ENCODE peak calls at places on chromosome 7, in six cellular contexts. I is IMR-90, U is tibial artery, C is neuronal stem cell, T is HCT116, J is A549. H is an unnamed sample.
A peak's percentile ranks its signal among the peaks of the same experiment; 100 is the strongest.

GRCh38 chr7:142753366-142753765 is 4.1 kb downstream of the PRSS1 start:
- DNase-seq in I (no peak), U (no peak), C (no peak), T (no peak), J (no peak), H (no peak)

GRCh38 chr7:44081266-44081748 is 1.0 kb downstream of the POLM start:
- DNase-seq in I (no peak), U (no peak), C (no peak), T (no peak), J (no peak), H (peak; percentile 17)

GRCh38 chr7:101378808-101379207 is 16.1 kb downstream of the COL26A1 start:
- DNase-seq in I (no peak), U (no peak), C (peak; percentile 50), T (no peak), J (no peak), H (no peak)

GRCh38 chr7:33591481-33591880 is 313.9 kb upstream of the BMPER start:
- DNase-seq in I (peak; percentile 25), U (no peak), C (no peak), T (no peak), J (no peak), H (no peak)

GRCh38 chr7:14197280-14197679 is 207.8 kb upstream of the ETV1 start:
- DNase-seq in I (no peak), U (no peak), C (no peak), T (no peak), J (no peak), H (no peak)

GRCh38 chr7:96418600-96418999 is 96.7 kb upstream of the SLC25A13 start:
- DNase-seq in I (no peak), U (no peak), C (no peak), T (no peak), J (no peak), H (no peak)

GRCh38 chr7:116138202-116138801 is 72.0 kb upstream of the TES start:
- DNase-seq in I (peak; percentile 83), U (no peak), C (peak; percentile 48), T (peak; percentile 48), J (peak; percentile 72), H (no peak)

GRCh38 chr7:134599371-134599770 is 47.3 kb upstream of the BPGM start:
- DNase-seq in I (no peak), U (no peak), C (no peak), T (no peak), J (no peak), H (no peak)

GRCh38 chr7:157613575-157614322 is 276.9 kb downstream of the DNAJB6 start:
- DNase-seq in I (no peak), U (peak; percentile 13), C (no peak), T (no peak), J (no peak), H (no peak)

GRCh38 chr7:151607464-151607867 is 87.8 kb upstream of the RHEB start:
- DNase-seq in I (peak; percentile 51), U (no peak), C (no peak), T (peak; percentile 37), J (no peak), H (no peak)

GRCh38 chr7:41058986-41059741 is 643.7 kb downstream of the INHBA start:
- DNase-seq in I (peak; percentile 51), U (no peak), C (no peak), T (no peak), J (no peak), H (no peak)

GRCh38 chr7:43850348-43851116 is 18.8 kb downstream of the MRPS24 start:
- DNase-seq in I (no peak), U (no peak), C (no peak), T (no peak), J (no peak), H (no peak)

GRCh38 chr7:46157414-46157813 is 236.3 kb upstream of the IGFBP3 start:
- DNase-seq in I (no peak), U (no peak), C (no peak), T (no peak), J (no peak), H (no peak)

GRCh38 chr7:45180084-45180986 is 22.7 kb downstream of the RAMP3 start:
- DNase-seq in I (no peak), U (no peak), C (no peak), T (no peak), J (no peak), H (no peak)

GRCh38 chr7:50779427-50779826 is 3.3 kb downstream of the GRB10 start:
- DNase-seq in I (no peak), U (no peak), C (no peak), T (no peak), J (no peak), H (no peak)

GRCh38 chr7:118153551-118154177 is 30.3 kb upstream of the LSM8 start:
- DNase-seq in I (peak; percentile 33), U (no peak), C (peak; percentile 8), T (peak; percentile 28), J (peak; percentile 38), H (no peak)

GRCh38 chr7:80722596-80723141 is 84.2 kb downstream of the CD36 start:
- DNase-seq in I (peak; percentile 100), U (peak; percentile 83), C (no peak), T (peak; percentile 98), J (peak; percentile 98), H (peak; percentile 20)

GRCh38 chr7:93231264-93231663 is 902 bp upstream of the VPS50 start:
- DNase-seq in I (no peak), U (no peak), C (no peak), T (no peak), J (no peak), H (no peak)

GRCh38 chr7:117283779-117284178 is 39.1 kb downstream of the WNT2 start:
- DNase-seq in I (no peak), U (no peak), C (no peak), T (no peak), J (no peak), H (no peak)

GRCh38 chr7:5177060-5177459 is 13.0 kb upstream of the WIPI2 start:
- DNase-seq in I (peak; percentile 87), U (peak; percentile 62), C (no peak), T (no peak), J (peak; percentile 41), H (peak; percentile 76)

GRCh38 chr7:157457355-157458253 is 120.8 kb downstream of the DNAJB6 start:
- DNase-seq in I (no peak), U (no peak), C (peak; percentile 61), T (no peak), J (no peak), H (no peak)

GRCh38 chr7:29457565-29457971 is 106.1 kb upstream of the PRR15 start:
- DNase-seq in I (no peak), U (no peak), C (no peak), T (no peak), J (no peak), H (no peak)

GRCh38 chr7:100266576-100267354 is 40.7 kb upstream of the SPDYE3 start:
- DNase-seq in I (no peak), U (no peak), C (no peak), T (no peak), J (no peak), H (no peak)

GRCh38 chr7:74009719-74010118 is 18.3 kb upstream of the ELN start:
- DNase-seq in I (no peak), U (peak; percentile 46), C (no peak), T (no peak), J (no peak), H (no peak)

GRCh38 chr7:75038508-75038907 is 35.1 kb downstream of the RCC1L start:
- DNase-seq in I (no peak), U (no peak), C (no peak), T (no peak), J (no peak), H (no peak)

GRCh38 chr7:131124867-131125266 is 202.8 kb upstream of the MKLN1 start:
- DNase-seq in I (no peak), U (no peak), C (no peak), T (no peak), J (no peak), H (no peak)

GRCh38 chr7:121960678-121961461 is 87.9 kb downstream of the PTPRZ1 start:
- DNase-seq in I (peak; percentile 87), U (no peak), C (no peak), T (peak; percentile 57), J (peak; percentile 4), H (no peak)

GRCh38 chr7:16422100-16422430 is 727 bp upstream of the CRPPA start:
- DNase-seq in I (peak; percentile 64), U (no peak), C (no peak), T (no peak), J (no peak), H (no peak)

GRCh38 chr7:95687759-95688343 is 84.5 kb upstream of the DYNC1I1 start:
- DNase-seq in I (peak; percentile 26), U (no peak), C (peak; percentile 14), T (peak; percentile 48), J (peak; percentile 71), H (no peak)

GRCh38 chr7:135685306-135686084 is 23.2 kb downstream of the STMP1 start:
- DNase-seq in I (no peak), U (no peak), C (no peak), T (no peak), J (no peak), H (no peak)

GRCh38 chr7:156942708-156943090 is 6.8 kb upstream of the NOM1 start:
- DNase-seq in I (no peak), U (no peak), C (no peak), T (no peak), J (no peak), H (no peak)

GRCh38 chr7:31065840-31066239 is 13.7 kb downstream of the ADCYAP1R1 start:
- DNase-seq in I (no peak), U (no peak), C (no peak), T (no peak), J (no peak), H (peak; percentile 6)

GRCh38 chr7:55532150-55532917 is 40.0 kb downstream of the VOPP1 start:
- DNase-seq in I (no peak), U (no peak), C (no peak), T (no peak), J (no peak), H (no peak)
- H3K4me1 ChIP-seq in I (peaks cover 24% of the 10 kb centered on the region), U (peaks cover 45% of the 10 kb centered on the region), C (peaks cover 1% of the 10 kb centered on the region), T (peaks cover 25% of the 10 kb centered on the region), J (peaks cover 39% of the 10 kb centered on the region), H (peaks cover 59% of the 10 kb centered on the region)

DNA sequence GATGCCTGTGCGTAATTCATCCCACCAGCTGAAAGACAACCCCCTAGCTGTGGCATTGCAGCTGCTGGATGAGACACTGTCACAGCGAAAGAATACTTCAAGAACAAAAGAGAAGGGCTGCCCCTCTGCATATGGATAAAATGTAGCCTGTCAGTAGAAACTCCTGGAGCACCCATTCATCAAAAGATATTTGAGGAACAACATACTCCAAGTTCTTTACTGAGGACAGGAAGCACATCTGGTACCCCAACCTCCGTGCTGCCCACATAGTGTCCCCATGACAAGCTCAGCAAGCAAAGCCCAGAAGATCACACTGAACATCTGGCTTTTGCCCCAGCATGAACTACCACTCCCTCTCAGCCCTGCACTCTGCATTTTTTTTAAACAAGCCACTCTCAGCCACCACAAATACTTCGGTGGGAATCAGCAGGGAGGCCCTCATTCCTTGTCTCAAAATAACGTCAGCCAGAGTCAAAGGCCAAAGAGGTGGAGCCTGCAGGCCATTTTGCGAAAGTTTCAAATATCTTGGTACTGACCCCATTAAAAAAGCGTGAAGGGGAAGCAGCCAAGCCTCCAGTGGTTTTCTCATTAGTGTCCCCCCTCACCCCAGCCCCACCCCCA is 1.7 kb downstream of the CREB3L2 start:
- DNase-seq in I (peak; percentile 98), U (peak; percentile 51), C (peak; percentile 78), T (no peak), J (peak; percentile 49), H (peak; percentile 44)
- H3K4me1 ChIP-seq in I (peaks cover 8% of the 10 kb centered on the region), U (peaks cover 54% of the 10 kb centered on the region), C (peaks cover 13% of the 10 kb centered on the region), T (peaks cover 6% of the 10 kb centered on the region), J (peaks cover 30% of the 10 kb centered on the region), H (peaks cover 68% of the 10 kb centered on the region)

GRCh38 chr7:999921-1000593 is 17.1 kb downstream of the CYP2W1 start:
- DNase-seq in I (no peak), U (no peak), C (no peak), T (no peak), J (no peak), H (no peak)
- H3K4me1 ChIP-seq in I (no peaks in the 10 kb centered on the region), U (no peaks in the 10 kb centered on the region), C (no peaks in the 10 kb centered on the region), T (no peaks in the 10 kb centered on the region), J (peaks cover 3% of the 10 kb centered on the region), H (peaks cover 8% of the 10 kb centered on the region)

GRCh38 chr7:2040893-2041270 is 191.9 kb downstream of the MAD1L1 start:
- DNase-seq in I (no peak), U (peak; percentile 8), C (no peak), T (no peak), J (no peak), H (no peak)
- H3K4me1 ChIP-seq in I (peaks cover 5% of the 10 kb centered on the region), U (peaks cover 13% of the 10 kb centered on the region), C (no peaks in the 10 kb centered on the region), T (no peaks in the 10 kb centered on the region), J (no peaks in the 10 kb centered on the region), H (peaks cover 28% of the 10 kb centered on the region)